ENCODE peak calls at places on chromosomes 2 and 18, in eight cellular contexts. H, T, L, W, U, A, V and D are unnamed samples.
A peak's percentile ranks its signal among the peaks of the same experiment; 100 is the strongest.

GRCh38 chr18:48073231-48073930 is 142.9 kb upstream of the SMAD2 start:
- DNase-seq in H (no peak), T (no peak), L (no peak), W (no peak), U (no peak), A (no peak), V (no peak), D (no peak)

GRCh38 chr2:43438342-43438741 is 157.5 kb downstream of the THADA start:
- DNase-seq in H (no peak), T (no peak), L (no peak), W (no peak), U (no peak), A (no peak), V (no peak), D (no peak)

GRCh38 chr2:9752441-9753275 is 90.6 kb upstream of the TAF1B start:
- DNase-seq in H (peak; percentile 76), T (peak; percentile 92), L (no peak), W (no peak), U (peak; percentile 56), A (peak; percentile 38), V (peak; percentile 35), D (peak; percentile 93)

GRCh38 chr2:229930656-229931055 is 8.4 kb downstream of the FBXO36 start:
- DNase-seq in H (no peak), T (no peak), L (no peak), W (no peak), U (no peak), A (peak; percentile 28), V (no peak), D (no peak)

GRCh38 chr2:40213071-40213470 is 238.8 kb downstream of the SLC8A1 start:
- DNase-seq in H (no peak), T (no peak), L (no peak), W (no peak), U (no peak), A (peak; percentile 7), V (no peak), D (no peak)

GRCh38 chr2:181363164-181363563 is 94.0 kb upstream of the ITGA4 start:
- DNase-seq in H (no peak), T (no peak), L (no peak), W (no peak), U (no peak), A (peak; percentile 22), V (no peak), D (no peak)

GRCh38 chr2:42974697-42975357 is 182.4 kb upstream of the HAAO start:
- DNase-seq in H (peak; percentile 66), T (peak; percentile 29), L (peak; percentile 78), W (peak; percentile 79), U (peak; percentile 88), A (peak; percentile 77), V (no peak), D (peak; percentile 64)

GRCh38 chr2:229159405-229159804 is 111.7 kb downstream of the PID1 start:
- DNase-seq in H (no peak), T (no peak), L (no peak), W (no peak), U (no peak), A (no peak), V (no peak), D (no peak)

GRCh38 chr2:1455466-1455865 is 42.2 kb downstream of the TPO start:
- DNase-seq in H (no peak), T (no peak), L (no peak), W (no peak), U (no peak), A (no peak), V (peak; percentile 16), D (no peak)

GRCh38 chr2:158457092-158457825 is 507 bp downstream of the PKP4 start:
- DNase-seq in H (peak; percentile 64), T (peak; percentile 72), L (peak; percentile 60), W (peak; percentile 70), U (peak; percentile 77), A (peak; percentile 82), V (no peak), D (peak; percentile 57)

GRCh38 chr2:137123241-137123640 is 357.9 kb downstream of the THSD7B start:
- DNase-seq in H (no peak), T (no peak), L (no peak), W (no peak), U (no peak), A (no peak), V (no peak), D (no peak)

GRCh38 chr2:216539791-216540241 is 41.2 kb downstream of the RPL37A start:
- DNase-seq in H (no peak), T (peak; percentile 84), L (peak; percentile 91), W (peak; percentile 74), U (peak; percentile 82), A (no peak), V (peak; percentile 70), D (no peak)

GRCh38 chr2:146123256-146123655 is 1603.3 kb upstream of the ZEB2 start:
- DNase-seq in H (no peak), T (no peak), L (no peak), W (no peak), U (no peak), A (no peak), V (no peak), D (no peak)

GRCh38 chr2:83103602-83104001 is 1355.5 kb downstream of the SUCLG1 start:
- DNase-seq in H (no peak), T (peak; percentile 92), L (no peak), W (no peak), U (no peak), A (no peak), V (peak; percentile 63), D (no peak)

GRCh38 chr2:225920621-225921020 is 521.1 kb downstream of the NYAP2 start:
- DNase-seq in H (no peak), T (no peak), L (no peak), W (no peak), U (no peak), A (no peak), V (no peak), D (no peak)

GRCh38 chr2:179965291-179965690 is 41.8 kb downstream of the CWC22 start:
- DNase-seq in H (no peak), T (no peak), L (no peak), W (no peak), U (no peak), A (no peak), V (no peak), D (no peak)

GRCh38 chr2:185970148-185970852 is 231.7 kb downstream of the FSIP2 start:
- DNase-seq in H (no peak), T (peak; percentile 76), L (no peak), W (no peak), U (peak; percentile 30), A (no peak), V (no peak), D (no peak)

GRCh38 chr2:56770490-56770889 is 586.7 kb downstream of the CCDC85A start:
- DNase-seq in H (no peak), T (peak; percentile 61), L (no peak), W (no peak), U (no peak), A (no peak), V (no peak), D (no peak)

GRCh38 chr2:149037851-149038250 is 648 bp upstream of the LYPD6B start:
- DNase-seq in H (no peak), T (peak; percentile 49), L (peak; percentile 44), W (no peak), U (no peak), A (no peak), V (no peak), D (no peak)
- TF ChIP-seq CTCF in H (no peak), T (peak; percentile 46), L (no peak), W (no peak), U (no peak), A (no peak), V (no peak), D (no peak)

GRCh38 chr2:71992036-71992435 is 155.6 kb downstream of the CYP26B1 start:
- DNase-seq in H (no peak), T (no peak), L (no peak), W (no peak), U (no peak), A (peak; percentile 26), V (no peak), D (no peak)

GRCh38 chr2:71997843-71998242 is 149.8 kb downstream of the CYP26B1 start:
- DNase-seq in H (no peak), T (no peak), L (no peak), W (no peak), U (no peak), A (no peak), V (no peak), D (no peak)

GRCh38 chr2:71990826-71991225 is 156.8 kb downstream of the CYP26B1 start:
- DNase-seq in H (no peak), T (no peak), L (no peak), W (no peak), U (no peak), A (no peak), V (no peak), D (no peak)

GRCh38 chr2:71991397-71991796 is 156.3 kb downstream of the CYP26B1 start:
- DNase-seq in H (no peak), T (no peak), L (no peak), W (no peak), U (no peak), A (no peak), V (no peak), D (no peak)

DNA sequence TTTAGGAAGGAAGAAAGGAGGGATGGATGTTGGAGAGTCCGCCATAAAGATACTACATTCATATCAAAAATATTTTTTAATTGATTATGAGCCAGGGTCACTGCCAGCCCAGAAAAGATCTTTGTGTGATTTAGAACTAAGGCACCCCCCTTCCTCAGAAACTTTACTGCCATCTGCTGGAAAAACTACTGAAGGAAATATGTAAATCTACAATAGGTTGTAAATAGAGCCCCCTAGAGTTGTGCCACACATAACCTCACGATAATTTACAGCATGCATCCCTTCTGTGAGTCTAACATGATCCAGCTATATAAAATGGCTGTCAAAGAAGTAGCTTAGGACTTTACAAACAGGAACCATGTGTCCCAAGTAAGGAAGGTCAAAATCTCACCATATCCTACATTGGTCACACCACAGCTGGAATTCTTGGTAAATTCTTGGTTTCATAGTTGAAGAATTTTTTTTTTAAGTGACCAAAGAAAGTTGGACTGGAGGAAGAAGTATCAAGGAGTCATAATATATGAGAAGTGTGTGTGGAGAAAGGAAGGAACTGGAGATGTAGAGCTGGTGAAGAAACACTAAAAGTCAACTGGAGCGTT is 152.5 kb downstream of the CYP26B1 start:
- DNase-seq in H (no peak), T (no peak), L (no peak), W (no peak), U (no peak), A (peak; percentile 77), V (peak; percentile 38), D (no peak)
- TF ChIP-seq CTCF in H (no peak), T (peak; percentile 65), L (no peak), W (peak; percentile 52), U (no peak), A (peak; percentile 73), V (peak; percentile 39), D (no peak)

GRCh38 chr2:219638217-219638947 is 11.0 kb downstream of the SLC4A3 start:
- DNase-seq in H (peak; percentile 29), T (no peak), L (no peak), W (no peak), U (no peak), A (no peak), V (no peak), D (no peak)
- TF ChIP-seq CTCF in H (no peak), T (peak; percentile 64), L (no peak), W (peak; percentile 24), U (no peak), A (no peak), V (no peak), D (no peak)

DNA sequence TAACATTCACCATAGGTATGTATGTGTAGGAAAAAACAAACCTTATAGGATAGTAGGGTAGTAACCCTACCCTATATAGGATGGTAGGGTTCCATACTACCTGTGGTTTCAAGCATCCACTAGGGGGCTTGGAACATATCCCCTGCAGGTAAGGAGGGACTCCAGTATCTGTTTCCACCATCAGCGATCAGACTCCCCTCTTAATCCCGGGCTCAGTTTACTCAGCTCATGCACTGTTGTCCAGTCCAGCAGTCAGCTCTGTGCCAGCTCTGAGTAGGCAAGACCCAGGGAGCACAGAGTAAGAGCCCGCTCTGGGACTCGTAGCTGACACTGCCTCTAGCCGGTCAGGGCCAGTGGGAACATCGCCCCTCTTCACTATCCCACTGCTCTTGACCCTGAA is 61.7 kb downstream of the MEX3C start:
- DNase-seq in H (no peak), T (no peak), L (no peak), W (no peak), U (no peak), A (peak; percentile 11), V (no peak), D (no peak)
- TF ChIP-seq CTCF in H (peak; percentile 34), T (peak; percentile 54), L (no peak), W (peak; percentile 47), U (no peak), A (peak; percentile 42), V (peak; percentile 29), D (peak; percentile 50)